ENCODE peak calls at places on chromosome 4, in six cellular contexts. One of them, this sample, is unnamed.

GRCh38 chr4:101950258-101950979 is 159.9 kb downstream of the BANK1 start:
- DNase-seq in stimulated activated CD4-positive, alpha-beta T cell treated with anti-CD3 and anti-CD28 coated beads, Interleukin-1b, Interleukin-23, amount 100 ng/mL, for 48 hours: no peak
- DNase-seq in H4: no peak
- DNase-seq in ELR: no peak
- DNase-seq in foreskin fibroblast: no peak
- DNase-seq in Caco-2: no peak
- DNase-seq in this sample: no peak

GRCh38 chr4:41535911-41536361 is 2.0 kb upstream of the LIMCH1 start:
- DNase-seq in ELR: no peak
- DNase-seq in H4: no peak
- DNase-seq in foreskin fibroblast: no peak
- DNase-seq in stimulated activated CD4-positive, alpha-beta T cell treated with anti-CD3 and anti-CD28 coated beads, Interleukin-1b, Interleukin-23, amount 100 ng/mL, for 48 hours: no peak
- DNase-seq in Caco-2: no peak
- DNase-seq in this sample: no peak

GRCh38 chr4:41748788-41749445 is 392 bp upstream of the PHOX2B start:
- DNase-seq in foreskin fibroblast: no peak
- DNase-seq in Caco-2: no peak
- DNase-seq in ELR: no peak
- DNase-seq in H4: no peak
- DNase-seq in stimulated activated CD4-positive, alpha-beta T cell treated with anti-CD3 and anti-CD28 coated beads, Interleukin-1b, Interleukin-23, amount 100 ng/mL, for 48 hours: no peak
- DNase-seq in this sample: no peak

GRCh38 chr4:76601791-76602190 is 166.8 kb downstream of the SHROOM3 start:
- DNase-seq in stimulated activated CD4-positive, alpha-beta T cell treated with anti-CD3 and anti-CD28 coated beads, Interleukin-1b, Interleukin-23, amount 100 ng/mL, for 48 hours: no peak
- DNase-seq in ELR: no peak
- DNase-seq in H4: peak; percentile 15
- DNase-seq in Caco-2: no peak
- DNase-seq in foreskin fibroblast: peak; percentile 48
- DNase-seq in this sample: peak; percentile 69

GRCh38 chr4:48129307-48130014 is 4.6 kb downstream of the TXK start:
- DNase-seq in stimulated activated CD4-positive, alpha-beta T cell treated with anti-CD3 and anti-CD28 coated beads, Interleukin-1b, Interleukin-23, amount 100 ng/mL, for 48 hours: peak; percentile 49
- DNase-seq in ELR: peak; percentile 34
- DNase-seq in Caco-2: no peak
- DNase-seq in H4: no peak
- DNase-seq in foreskin fibroblast: no peak
- DNase-seq in this sample: no peak

GRCh38 chr4:169369634-169370033 is 98.9 kb upstream of the SH3RF1 start:
- DNase-seq in ELR: no peak
- DNase-seq in H4: no peak
- DNase-seq in foreskin fibroblast: no peak
- DNase-seq in Caco-2: peak; percentile 3
- DNase-seq in stimulated activated CD4-positive, alpha-beta T cell treated with anti-CD3 and anti-CD28 coated beads, Interleukin-1b, Interleukin-23, amount 100 ng/mL, for 48 hours: no peak
- DNase-seq in this sample: no peak

GRCh38 chr4:107855723-107856122 is 31.0 kb downstream of the SGMS2 start:
- DNase-seq in foreskin fibroblast: no peak
- DNase-seq in stimulated activated CD4-positive, alpha-beta T cell treated with anti-CD3 and anti-CD28 coated beads, Interleukin-1b, Interleukin-23, amount 100 ng/mL, for 48 hours: no peak
- DNase-seq in H4: no peak
- DNase-seq in Caco-2: no peak
- DNase-seq in ELR: no peak
- DNase-seq in this sample: no peak

GRCh38 chr4:73676881-73677323 is 56.7 kb upstream of the RASSF6 start:
- DNase-seq in Caco-2: no peak
- DNase-seq in stimulated activated CD4-positive, alpha-beta T cell treated with anti-CD3 and anti-CD28 coated beads, Interleukin-1b, Interleukin-23, amount 100 ng/mL, for 48 hours: no peak
- DNase-seq in H4: peak; percentile 15
- DNase-seq in foreskin fibroblast: peak; percentile 51
- DNase-seq in ELR: peak; percentile 46
- DNase-seq in this sample: no peak

GRCh38 chr4:73729534-73730165 is 10.7 kb upstream of the CXCL8 start:
- DNase-seq in foreskin fibroblast: peak; percentile 90
- DNase-seq in Caco-2: peak; percentile 57
- DNase-seq in stimulated activated CD4-positive, alpha-beta T cell treated with anti-CD3 and anti-CD28 coated beads, Interleukin-1b, Interleukin-23, amount 100 ng/mL, for 48 hours: no peak
- DNase-seq in ELR: peak; percentile 88
- DNase-seq in H4: peak; percentile 74
- DNase-seq in this sample: peak; percentile 60

This sample was measured in GM04503.